ENCODE peak calls at places on chromosomes 5 and 9, in five cellular contexts. O is ACHN; N is fibroblast of lung; V is kidney; G is stimulated activated CD4-positive, alpha-beta T cell treated with anti-CD3 and anti-CD28 coated beads, Interleukin-12 subunit alpha, Interleukin-12 subunit beta, amount 100 ng/mL, for 4 hours. W is an unnamed sample.

GRCh38 chr9:17082343-17082742 is 52.5 kb upstream of the CNTLN start:
- DNase-seq in G (no peak), N (peak), O (peak), V (peak), W (no peak)

GRCh38 chr5:158903006-158903405 is 196.7 kb downstream of the EBF1 start:
- DNase-seq in V (no peak), N (no peak), O (no peak), G (no peak), W (no peak)

GRCh38 chr9:82606761-82607382 is 456.1 kb downstream of the RASEF start:
- DNase-seq in G (no peak), N (peak), O (peak), V (no peak), W (no peak)

GRCh38 chr5:72451771-72452505 is 55.3 kb downstream of the ZNF366 start:
- DNase-seq in G (no peak), V (peak), O (no peak), N (peak), W (no peak)

GRCh38 chr5:117077142-117077541 is 502.5 kb upstream of the SEMA6A start:
- DNase-seq in O (peak), G (no peak), N (no peak), V (no peak), W (no peak)

GRCh38 chr5:67215592-67216471 is 19.2 kb upstream of the CD180 start:
- DNase-seq in N (peak), O (no peak), V (peak), G (peak), W (peak)

GRCh38 chr5:59863777-59864176 is 29.7 kb downstream of the PDE4D start:
- DNase-seq in O (no peak), V (no peak), G (no peak), N (peak), W (no peak)

GRCh38 chr9:93080406-93080805 is 15.6 kb upstream of the CARD19 start:
- DNase-seq in O (no peak), N (no peak), G (no peak), V (peak), W (peak)

GRCh38 chr9:133238272-133238850 is 29.3 kb upstream of the OBP2B start:
- DNase-seq in O (peak), V (peak), G (peak), N (peak), W (peak)

GRCh38 chr9:71766663-71767062 is 1.6 kb downstream of the CEMIP2 start:
- DNase-seq in V (no peak), G (no peak), N (no peak), O (peak), W (no peak)

GRCh38 chr5:93891491-93892480 is 150.4 kb upstream of the POU5F2 start:
- DNase-seq in N (peak), V (no peak), G (no peak), O (no peak), W (no peak)

GRCh38 chr9:13479071-13479470 is 199.6 kb upstream of the MPDZ start:
- DNase-seq in G (no peak), V (no peak), O (no peak), N (no peak), W (no peak)

GRCh38 chr5:111699324-111699723 is 57.7 kb downstream of the NREP start:
- DNase-seq in V (no peak), N (no peak), G (no peak), O (no peak), W (no peak)

GRCh38 chr5:176658817-176659216 is 11.5 kb downstream of the TSPAN17 start:
- DNase-seq in O (peak), G (no peak), V (peak), N (peak), W (no peak)

GRCh38 chr5:115243412-115243811 is 19.3 kb downstream of the PGGT1B start:
- DNase-seq in N (peak), O (no peak), G (no peak), V (no peak), W (no peak)

GRCh38 chr5:1835431-1835830 is 34.2 kb downstream of the NDUFS6 start:
- DNase-seq in O (no peak), N (no peak), G (no peak), V (peak), W (peak)

GRCh38 chr9:91176426-91176825 is 185.3 kb downstream of the AUH start:
- DNase-seq in O (no peak), G (no peak), N (no peak), V (no peak), W (no peak)

GRCh38 chr5:178264044-178264443 is 31.4 kb upstream of the PHYKPL start:
- DNase-seq in V (no peak), O (no peak), G (no peak), N (no peak), W (no peak)

GRCh38 chr5:72355706-72356299 is 35.6 kb downstream of the PTCD2 start:
- DNase-seq in G (no peak), N (peak), V (no peak), O (peak), W (no peak)

GRCh38 chr5:71631070-71631469 is 43.9 kb downstream of the MCCC2 start:
- DNase-seq in G (no peak), N (no peak), V (no peak), O (no peak), W (no peak)

GRCh38 chr5:139130217-139130616 is 68.0 kb downstream of the SIL1 start:
- DNase-seq in G (no peak), O (no peak), V (no peak), N (no peak), W (no peak)

GRCh38 chr5:15995206-15996052 is 184.2 kb downstream of the MARCHF11 start:
- DNase-seq in N (peak), G (no peak), O (peak), V (no peak), W (no peak)

GRCh38 chr9:124366476-124367220 is 48.6 kb downstream of the PSMB7 start:
- DNase-seq in G (no peak), N (peak), O (no peak), V (no peak), W (no peak)

GRCh38 chr5:179371681-179372675 is 26.7 kb upstream of the ADAMTS2 start:
- DNase-seq in O (no peak), G (no peak), N (no peak), V (peak), W (peak)

GRCh38 chr9:101566904-101567724 is 27.7 kb downstream of the PPP3R2 start:
- DNase-seq in G (no peak), O (peak), N (peak), V (no peak), W (no peak)

GRCh38 chr5:137073192-137073591 is 425.9 kb downstream of the SPOCK1 start:
- DNase-seq in N (peak), V (no peak), G (no peak), O (no peak), W (no peak)

GRCh38 chr5:134539732-134540131 is 14.3 kb downstream of the JADE2 start:
- DNase-seq in N (no peak), V (no peak), O (no peak), G (no peak), W (no peak)

GRCh38 chr5:37696190-37697021 is 143.4 kb downstream of the GDNF start:
- DNase-seq in O (peak), N (peak), V (no peak), G (no peak), W (no peak)

GRCh38 chr9:21402387-21403247 is 6.3 kb upstream of the IFNA8 start:
- DNase-seq in N (no peak), V (peak), O (no peak), G (no peak), W (no peak)

GRCh38 chr5:175321927-175322532 is 122.0 kb downstream of the DRD1 start:
- DNase-seq in G (peak), O (peak), V (no peak), N (peak), W (no peak)

W was measured in upper lobe of right lung.